ENCODE peak calls at places on chromosomes 12 and 14, in four cellular contexts. O, U, N and Q are unnamed samples.

GRCh38 chr14:87896393-87897380 is 96.3 kb downstream of the GALC start:
- DNase-seq in O (no peak), U (peak; percentile 81), N (no peak), Q (peak; percentile 24)

GRCh38 chr12:106926657-106927056 is 29.1 kb upstream of the TMEM263 start:
- DNase-seq in O (no peak), U (no peak), N (no peak), Q (no peak)

GRCh38 chr12:57229041-57229633 is 374 bp upstream of the SHMT2 start:
- DNase-seq in O (no peak), U (no peak), N (no peak), Q (no peak)

GRCh38 chr12:41479431-41479830 is 291.3 kb downstream of the PDZRN4 start:
- DNase-seq in O (no peak), U (no peak), N (no peak), Q (no peak)

GRCh38 chr12:16606201-16606849 is 363 bp upstream of the LMO3 start:
- DNase-seq in O (peak; percentile 16), U (peak; percentile 86), N (peak; percentile 65), Q (no peak)

GRCh38 chr14:72665259-72665658 is 228.6 kb downstream of the DPF3 start:
- DNase-seq in O (no peak), U (no peak), N (no peak), Q (peak; percentile 36)

GRCh38 chr12:11861864-11862600 is 208.7 kb upstream of the BCL2L14 start:
- DNase-seq in O (no peak), U (no peak), N (no peak), Q (no peak)

GRCh38 chr12:9349888-9350885 is 142.0 kb upstream of the PZP start:
- DNase-seq in O (no peak), U (no peak), N (no peak), Q (no peak)

GRCh38 chr12:107327783-107328182 is 234.4 kb upstream of the CRY1 start:
- DNase-seq in O (no peak), U (no peak), N (no peak), Q (no peak)

GRCh38 chr14:91159182-91159581 is 45.3 kb downstream of the DGLUCY start:
- DNase-seq in O (no peak), U (no peak), N (no peak), Q (no peak)

GRCh38 chr12:126772171-126772864 is 1494.7 kb upstream of the TMEM132C start:
- DNase-seq in O (no peak), U (no peak), N (no peak), Q (peak; percentile 93)

GRCh38 chr14:22071001-22071400 is 397.4 kb upstream of the OR4E1 start:
- DNase-seq in O (no peak), U (no peak), N (no peak), Q (no peak)

DNA sequence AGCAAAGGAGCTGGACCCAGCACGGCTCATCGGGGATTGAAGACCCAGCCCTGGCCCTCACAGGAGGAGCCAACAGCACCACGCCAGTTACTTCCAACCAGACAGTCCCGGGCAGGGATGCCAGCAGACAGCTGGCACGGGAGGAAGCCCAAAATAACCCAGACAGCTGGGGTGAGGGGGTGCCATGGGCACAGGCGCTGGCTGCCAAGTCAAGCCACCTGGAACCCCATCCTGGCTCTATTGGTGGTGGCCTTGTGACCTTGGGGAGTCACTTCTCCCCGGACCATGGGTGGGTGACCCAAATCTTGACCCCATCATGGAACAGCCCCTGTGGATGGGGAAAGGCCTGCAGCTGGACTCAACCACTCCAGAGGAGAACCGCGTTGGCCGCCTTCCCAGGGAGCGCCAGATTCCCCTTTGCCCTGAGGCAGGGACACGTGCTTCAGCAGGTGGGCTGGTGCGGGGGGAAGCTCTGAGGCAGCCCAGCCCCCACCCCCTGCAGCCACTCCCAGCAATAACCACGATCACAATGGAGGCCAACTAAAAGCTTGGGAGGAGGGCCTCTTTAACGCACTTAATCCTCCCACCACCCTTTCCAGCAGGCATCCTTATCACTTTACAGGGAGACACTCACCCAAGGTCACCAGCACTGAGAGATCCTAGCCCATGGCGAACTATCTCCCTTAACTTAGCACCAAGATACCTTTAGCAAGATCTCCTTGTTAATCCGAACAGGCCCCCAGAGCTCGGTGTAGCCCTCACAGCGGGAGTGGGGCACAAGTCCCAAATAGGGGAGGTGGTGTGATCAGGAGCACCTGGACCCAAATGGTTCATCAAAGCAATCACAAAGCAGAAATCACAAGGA is 4.7 kb upstream of the RHOF start:
- DNase-seq in O (no peak), U (peak; percentile 49), N (no peak), Q (no peak)
- TF ChIP-seq POLR2AphosphoS5 in O (no peak), U (peak; percentile 33), N (peak; percentile 17), Q (no peak)

GRCh38 chr12:56029166-56029519 is 8.3 kb downstream of the IKZF4 start:
- DNase-seq in O (no peak), U (no peak), N (no peak), Q (no peak)
- H3K36me3 ChIP-seq in O (no peaks in the 10 kb centered on the region), U (no peaks in the 10 kb centered on the region), N (peaks cover 7% of the 10 kb centered on the region), Q (no peaks in the 10 kb centered on the region)

DNA sequence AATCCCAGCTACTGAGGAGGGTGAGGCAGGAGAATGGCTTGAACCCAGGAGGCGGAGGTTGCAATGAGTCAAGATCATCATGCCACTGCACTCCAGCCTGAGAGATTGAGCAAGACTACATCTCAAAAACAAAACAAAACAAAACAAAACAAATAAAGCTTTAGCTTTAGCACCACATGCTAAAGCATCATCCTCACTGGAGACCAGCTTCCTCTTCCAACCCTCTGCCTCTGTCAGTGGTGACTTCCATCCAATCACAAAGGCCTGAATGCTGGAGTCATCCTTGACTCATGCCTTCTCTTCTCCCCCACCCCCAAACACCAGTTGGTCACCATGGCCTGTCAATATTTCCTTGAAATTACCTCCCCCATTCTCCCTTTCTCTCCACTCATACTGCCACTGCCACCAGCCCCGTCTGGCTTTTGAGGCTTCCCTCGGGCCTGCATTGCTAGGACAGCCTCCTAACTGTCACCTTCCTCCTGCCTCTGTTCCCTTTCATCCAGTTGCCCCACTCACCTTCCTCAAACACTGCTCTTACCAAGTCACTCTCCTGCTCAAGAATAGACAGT is 1.4 kb downstream of the ZNF385A start:
- DNase-seq in O (no peak), U (no peak), N (no peak), Q (no peak)
- TF ChIP-seq POLR2AphosphoS5 in O (no peak), U (no peak), N (no peak), Q (no peak)

GRCh38 chr12:58583956-58584355 is 336.3 kb downstream of the LRIG3 start:
- DNase-seq in O (no peak), U (no peak), N (no peak), Q (no peak)

GRCh38 chr12:58584885-58585284 is 335.4 kb downstream of the LRIG3 start:
- DNase-seq in O (no peak), U (no peak), N (no peak), Q (no peak)

GRCh38 chr12:58592817-58593216 is 327.5 kb downstream of the LRIG3 start:
- DNase-seq in O (peak; percentile 8), U (no peak), N (no peak), Q (no peak)

GRCh38 chr12:58586762-58587161 is 333.5 kb downstream of the LRIG3 start:
- DNase-seq in O (no peak), U (no peak), N (no peak), Q (no peak)

GRCh38 chr12:58588771-58589170 is 331.5 kb downstream of the LRIG3 start:
- DNase-seq in O (no peak), U (no peak), N (no peak), Q (no peak)
- H3K36me3 ChIP-seq in O (no peaks in the 10 kb centered on the region), U (no peaks in the 10 kb centered on the region), N (no peaks in the 10 kb centered on the region), Q (no peaks in the 10 kb centered on the region)

GRCh38 chr14:64278458-64278857 is 15.7 kb downstream of the ESR2 start:
- DNase-seq in O (no peak), U (peak; percentile 29), N (no peak), Q (no peak)

GRCh38 chr14:64279719-64280668 is 14.2 kb downstream of the ESR2 start:
- DNase-seq in O (no peak), U (no peak), N (no peak), Q (no peak)
- TF ChIP-seq POLR2AphosphoS5 in O (no peak), U (no peak), N (no peak), Q (no peak)

GRCh38 chr14:95440496-95440895 is 76.0 kb downstream of the SYNE3 start:
- DNase-seq in O (no peak), U (no peak), N (no peak), Q (no peak)
- H3K36me3 ChIP-seq in O (no peaks in the 10 kb centered on the region), U (no peaks in the 10 kb centered on the region), N (no peaks in the 10 kb centered on the region), Q (no peaks in the 10 kb centered on the region)

DNA sequence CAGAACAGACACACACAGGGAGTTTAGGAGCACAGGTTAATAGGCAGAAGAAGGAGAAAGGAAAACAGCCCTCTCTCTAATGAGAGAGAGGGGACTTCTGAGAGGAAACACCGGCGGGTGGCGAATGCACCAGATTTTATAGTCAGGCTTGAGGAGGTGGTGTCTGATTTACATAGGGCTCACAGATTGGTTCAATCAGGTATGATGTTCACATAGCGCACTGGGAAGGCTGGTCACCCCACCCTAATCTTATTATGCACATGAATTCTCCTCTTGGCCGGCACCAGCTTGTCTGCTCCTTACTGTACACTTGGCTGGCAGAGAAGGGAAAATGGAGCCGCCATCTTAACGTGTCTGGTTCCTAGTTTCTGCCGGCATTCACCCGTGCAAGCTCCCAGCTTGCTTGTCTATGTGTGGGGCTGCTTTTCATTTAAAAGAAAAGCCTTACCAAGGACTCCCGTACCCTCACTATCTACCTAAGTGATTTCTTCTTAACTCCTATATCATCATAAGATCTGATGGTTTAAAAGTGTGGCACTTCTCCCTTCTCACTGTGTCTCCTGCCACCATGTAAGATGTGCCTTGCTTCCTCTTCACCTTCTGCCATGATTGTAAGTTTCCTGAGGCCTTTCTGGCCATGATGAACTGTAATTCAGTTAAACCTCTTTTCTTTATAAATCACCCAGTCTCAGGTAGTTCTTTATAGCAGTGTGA is 15.1 kb downstream of the BCAT1 start:
- DNase-seq in O (no peak), U (no peak), N (no peak), Q (no peak)
- TF ChIP-seq POLR2AphosphoS5 in O (no peak), U (no peak), N (no peak), Q (no peak)

DNA sequence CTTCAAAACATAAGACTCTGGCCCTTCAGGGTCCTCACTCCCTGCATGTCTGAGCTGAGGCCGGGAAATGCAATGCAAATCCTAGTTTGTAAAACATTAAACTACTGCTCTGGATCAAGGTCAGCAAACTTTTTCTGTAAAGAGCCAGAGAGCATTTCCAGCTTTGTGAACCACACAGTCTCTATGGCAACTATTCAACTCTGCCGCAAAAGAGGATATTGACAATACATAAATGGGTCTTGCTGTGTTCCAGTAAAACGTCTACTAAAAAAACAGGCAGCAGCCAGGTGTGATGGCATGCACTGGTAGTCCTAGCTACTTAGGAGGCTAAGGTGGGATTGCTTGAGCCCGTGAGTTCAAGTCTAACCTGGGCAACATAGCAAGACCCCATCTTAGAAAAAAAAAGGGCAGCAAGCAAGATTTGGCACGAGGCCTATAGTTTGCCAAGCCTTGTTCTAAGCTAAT is 22.3 kb downstream of the DDX24 start:
- DNase-seq in O (peak; percentile 37), U (no peak), N (no peak), Q (no peak)
- H3K36me3 ChIP-seq in O (no peaks in the 10 kb centered on the region), U (peaks cover 26% of the 10 kb centered on the region), N (peaks cover 26% of the 10 kb centered on the region), Q (peaks cover 67% of the 10 kb centered on the region)

DNA sequence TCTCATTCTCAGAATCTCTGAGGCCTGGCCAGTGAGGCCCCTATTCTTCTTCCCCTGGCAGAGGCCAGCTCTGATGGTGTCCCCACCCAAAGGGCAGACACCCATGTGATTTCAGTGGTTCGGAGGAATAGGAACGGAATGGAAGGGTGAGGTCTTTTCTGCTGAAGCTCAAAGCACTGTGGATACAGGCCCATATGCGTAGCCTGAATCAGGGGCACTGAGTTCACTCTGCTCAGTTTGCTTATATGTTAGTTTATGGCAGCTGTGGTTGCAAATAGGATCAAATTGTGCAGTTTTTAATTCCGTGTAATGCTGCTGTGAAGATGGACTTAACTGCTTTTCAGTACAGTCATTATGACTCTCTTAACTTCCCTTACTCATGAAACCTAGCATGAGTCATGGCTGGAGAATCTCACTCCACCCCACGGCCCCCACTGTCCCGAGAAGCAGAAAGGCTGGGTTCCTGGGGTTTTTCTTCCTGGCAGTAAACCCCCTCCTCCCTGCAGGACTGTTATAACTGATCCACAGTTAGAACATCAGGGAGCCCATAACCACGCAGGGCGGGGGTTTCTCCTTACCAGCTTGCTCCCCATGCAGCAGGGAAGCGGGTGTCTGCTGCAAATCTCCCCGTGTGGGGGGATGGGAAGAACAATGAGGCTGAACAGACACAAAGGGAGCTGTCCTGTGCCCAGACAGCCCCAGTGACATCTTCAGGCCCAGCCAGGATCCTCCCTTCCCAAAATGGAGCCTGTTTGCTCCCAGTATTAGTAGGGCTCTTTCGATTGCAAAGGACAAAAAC is 122.7 kb downstream of the SLC38A6 start:
- DNase-seq in O (no peak), U (peak; percentile 44), N (peak; percentile 54), Q (peak; percentile 76)
- TF ChIP-seq POLR2AphosphoS5 in O (peak; percentile 13), U (no peak), N (no peak), Q (peak; percentile 28)